ENCODE peak calls at places on chromosomes 12 and 14, in ten cellular contexts. One of them, this sample, is unnamed.

GRCh38 chr14:91019673-91020072 is 40.8 kb downstream of the RPS6KA5 start:
- DNase-seq in GM10248: no peak
- DNase-seq in NCI-H2029 treated with DMSO at 0.1 percent for 48 hours: no peak
- DNase-seq in mucosa of descending colon: no peak
- DNase-seq in stimulated activated CD8-positive, alpha-beta memory T cell treated with anti-CD3 and anti-CD28 coated beads, Interleukin-15, amount 100 ng/mL, for 48 hours: no peak
- DNase-seq in glomerular endothelial cell: no peak
- DNase-seq in thoracic aorta: no peak
- DNase-seq in LHCN-M2: no peak
- DNase-seq in cardiac fibroblast: no peak
- DNase-seq in T-helper 1 cell: no peak
- DNase-seq in this sample: no peak

GRCh38 chr14:88541324-88541723 is 13.5 kb downstream of the PTPN21 start:
- DNase-seq in mucosa of descending colon: no peak
- DNase-seq in T-helper 1 cell: no peak
- DNase-seq in LHCN-M2: no peak
- DNase-seq in glomerular endothelial cell: no peak
- DNase-seq in GM10248: no peak
- DNase-seq in NCI-H2029 treated with DMSO at 0.1 percent for 48 hours: no peak
- DNase-seq in thoracic aorta: no peak
- DNase-seq in stimulated activated CD8-positive, alpha-beta memory T cell treated with anti-CD3 and anti-CD28 coated beads, Interleukin-15, amount 100 ng/mL, for 48 hours: no peak
- DNase-seq in cardiac fibroblast: no peak
- DNase-seq in this sample: no peak

GRCh38 chr12:69026341-69026740 is 93.4 kb upstream of the CPM start:
- DNase-seq in GM10248: no peak
- DNase-seq in T-helper 1 cell: no peak
- DNase-seq in mucosa of descending colon: no peak
- DNase-seq in thoracic aorta: no peak
- DNase-seq in NCI-H2029 treated with DMSO at 0.1 percent for 48 hours: no peak
- DNase-seq in stimulated activated CD8-positive, alpha-beta memory T cell treated with anti-CD3 and anti-CD28 coated beads, Interleukin-15, amount 100 ng/mL, for 48 hours: no peak
- DNase-seq in LHCN-M2: no peak
- DNase-seq in glomerular endothelial cell: no peak
- DNase-seq in cardiac fibroblast: no peak
- DNase-seq in this sample: no peak

GRCh38 chr12:79168687-79169086 is 304.1 kb downstream of the SYT1 start:
- DNase-seq in LHCN-M2: no peak
- DNase-seq in mucosa of descending colon: no peak
- DNase-seq in thoracic aorta: no peak
- DNase-seq in NCI-H2029 treated with DMSO at 0.1 percent for 48 hours: no peak
- DNase-seq in glomerular endothelial cell: no peak
- DNase-seq in T-helper 1 cell: no peak
- DNase-seq in cardiac fibroblast: no peak
- DNase-seq in stimulated activated CD8-positive, alpha-beta memory T cell treated with anti-CD3 and anti-CD28 coated beads, Interleukin-15, amount 100 ng/mL, for 48 hours: no peak
- DNase-seq in GM10248: no peak
- DNase-seq in this sample: no peak

GRCh38 chr12:130675121-130675520 is 41.0 kb downstream of the RIMBP2 start:
- DNase-seq in stimulated activated CD8-positive, alpha-beta memory T cell treated with anti-CD3 and anti-CD28 coated beads, Interleukin-15, amount 100 ng/mL, for 48 hours: no peak
- DNase-seq in mucosa of descending colon: no peak
- DNase-seq in NCI-H2029 treated with DMSO at 0.1 percent for 48 hours: no peak
- DNase-seq in thoracic aorta: no peak
- DNase-seq in T-helper 1 cell: no peak
- DNase-seq in glomerular endothelial cell: no peak
- DNase-seq in cardiac fibroblast: no peak
- DNase-seq in LHCN-M2: no peak
- DNase-seq in GM10248: no peak
- DNase-seq in this sample: no peak

GRCh38 chr14:60102389-60102788 is 10.7 kb downstream of the PCNX4 start:
- DNase-seq in mucosa of descending colon: no peak
- DNase-seq in cardiac fibroblast: peak
- DNase-seq in thoracic aorta: no peak
- DNase-seq in stimulated activated CD8-positive, alpha-beta memory T cell treated with anti-CD3 and anti-CD28 coated beads, Interleukin-15, amount 100 ng/mL, for 48 hours: no peak
- DNase-seq in GM10248: no peak
- DNase-seq in NCI-H2029 treated with DMSO at 0.1 percent for 48 hours: no peak
- DNase-seq in LHCN-M2: peak
- DNase-seq in T-helper 1 cell: no peak
- DNase-seq in glomerular endothelial cell: no peak
- DNase-seq in this sample: no peak

GRCh38 chr12:9706081-9706685 is 26.7 kb downstream of the CLECL1 start:
- DNase-seq in thoracic aorta: no peak
- DNase-seq in stimulated activated CD8-positive, alpha-beta memory T cell treated with anti-CD3 and anti-CD28 coated beads, Interleukin-15, amount 100 ng/mL, for 48 hours: no peak
- DNase-seq in GM10248: no peak
- DNase-seq in NCI-H2029 treated with DMSO at 0.1 percent for 48 hours: no peak
- DNase-seq in mucosa of descending colon: no peak
- DNase-seq in glomerular endothelial cell: no peak
- DNase-seq in cardiac fibroblast: no peak
- DNase-seq in T-helper 1 cell: no peak
- DNase-seq in LHCN-M2: no peak
- DNase-seq in this sample: no peak

GRCh38 chr14:102212845-102213244 is 73.1 kb downstream of the WDR20 start:
- DNase-seq in mucosa of descending colon: no peak
- DNase-seq in cardiac fibroblast: no peak
- DNase-seq in stimulated activated CD8-positive, alpha-beta memory T cell treated with anti-CD3 and anti-CD28 coated beads, Interleukin-15, amount 100 ng/mL, for 48 hours: no peak
- DNase-seq in thoracic aorta: no peak
- DNase-seq in NCI-H2029 treated with DMSO at 0.1 percent for 48 hours: no peak
- DNase-seq in T-helper 1 cell: no peak
- DNase-seq in glomerular endothelial cell: no peak
- DNase-seq in LHCN-M2: no peak
- DNase-seq in GM10248: no peak
- DNase-seq in this sample: no peak

GRCh38 chr12:106226884-106227640 is 20.8 kb downstream of the CKAP4 start:
- DNase-seq in cardiac fibroblast: peak
- DNase-seq in GM10248: peak
- DNase-seq in stimulated activated CD8-positive, alpha-beta memory T cell treated with anti-CD3 and anti-CD28 coated beads, Interleukin-15, amount 100 ng/mL, for 48 hours: no peak
- DNase-seq in LHCN-M2: peak
- DNase-seq in thoracic aorta: no peak
- DNase-seq in NCI-H2029 treated with DMSO at 0.1 percent for 48 hours: peak
- DNase-seq in mucosa of descending colon: no peak
- DNase-seq in T-helper 1 cell: no peak
- DNase-seq in glomerular endothelial cell: no peak
- DNase-seq in this sample: peak

GRCh38 chr14:81386379-81386778 is 13.7 kb downstream of the STON2 start:
- DNase-seq in stimulated activated CD8-positive, alpha-beta memory T cell treated with anti-CD3 and anti-CD28 coated beads, Interleukin-15, amount 100 ng/mL, for 48 hours: no peak
- DNase-seq in mucosa of descending colon: no peak
- DNase-seq in LHCN-M2: no peak
- DNase-seq in thoracic aorta: no peak
- DNase-seq in cardiac fibroblast: no peak
- DNase-seq in T-helper 1 cell: no peak
- DNase-seq in glomerular endothelial cell: no peak
- DNase-seq in GM10248: no peak
- DNase-seq in NCI-H2029 treated with DMSO at 0.1 percent for 48 hours: no peak
- DNase-seq in this sample: no peak

GRCh38 chr14:21852061-21852664 is 178.5 kb upstream of the OR4E1 start:
- DNase-seq in stimulated activated CD8-positive, alpha-beta memory T cell treated with anti-CD3 and anti-CD28 coated beads, Interleukin-15, amount 100 ng/mL, for 48 hours: peak
- DNase-seq in T-helper 1 cell: peak
- DNase-seq in NCI-H2029 treated with DMSO at 0.1 percent for 48 hours: no peak
- DNase-seq in LHCN-M2: peak
- DNase-seq in cardiac fibroblast: peak
- DNase-seq in GM10248: peak
- DNase-seq in mucosa of descending colon: no peak
- DNase-seq in thoracic aorta: no peak
- DNase-seq in glomerular endothelial cell: no peak
- DNase-seq in this sample: peak

GRCh38 chr12:80352476-80352875 is 91.6 kb upstream of the PTPRQ start:
- DNase-seq in cardiac fibroblast: no peak
- DNase-seq in glomerular endothelial cell: no peak
- DNase-seq in stimulated activated CD8-positive, alpha-beta memory T cell treated with anti-CD3 and anti-CD28 coated beads, Interleukin-15, amount 100 ng/mL, for 48 hours: no peak
- DNase-seq in thoracic aorta: no peak
- DNase-seq in mucosa of descending colon: no peak
- DNase-seq in LHCN-M2: peak
- DNase-seq in GM10248: no peak
- DNase-seq in NCI-H2029 treated with DMSO at 0.1 percent for 48 hours: no peak
- DNase-seq in T-helper 1 cell: no peak
- DNase-seq in this sample: no peak

GRCh38 chr12:98154850-98155249 is 360.5 kb upstream of the TMPO start:
- DNase-seq in GM10248: no peak
- DNase-seq in cardiac fibroblast: peak
- DNase-seq in NCI-H2029 treated with DMSO at 0.1 percent for 48 hours: peak
- DNase-seq in LHCN-M2: no peak
- DNase-seq in T-helper 1 cell: no peak
- DNase-seq in mucosa of descending colon: no peak
- DNase-seq in stimulated activated CD8-positive, alpha-beta memory T cell treated with anti-CD3 and anti-CD28 coated beads, Interleukin-15, amount 100 ng/mL, for 48 hours: no peak
- DNase-seq in thoracic aorta: no peak
- DNase-seq in glomerular endothelial cell: peak
- DNase-seq in this sample: peak

GRCh38 chr12:131850856-131851559 is 22.8 kb downstream of the MMP17 start:
- DNase-seq in GM10248: no peak
- DNase-seq in stimulated activated CD8-positive, alpha-beta memory T cell treated with anti-CD3 and anti-CD28 coated beads, Interleukin-15, amount 100 ng/mL, for 48 hours: no peak
- DNase-seq in glomerular endothelial cell: no peak
- DNase-seq in LHCN-M2: no peak
- DNase-seq in thoracic aorta: no peak
- DNase-seq in T-helper 1 cell: no peak
- DNase-seq in mucosa of descending colon: peak
- DNase-seq in NCI-H2029 treated with DMSO at 0.1 percent for 48 hours: no peak
- DNase-seq in cardiac fibroblast: no peak
- DNase-seq in this sample: no peak

GRCh38 chr14:75267141-75267601 is 11.5 kb upstream of the FOS start:
- DNase-seq in thoracic aorta: no peak
- DNase-seq in stimulated activated CD8-positive, alpha-beta memory T cell treated with anti-CD3 and anti-CD28 coated beads, Interleukin-15, amount 100 ng/mL, for 48 hours: no peak
- DNase-seq in LHCN-M2: no peak
- DNase-seq in glomerular endothelial cell: no peak
- DNase-seq in NCI-H2029 treated with DMSO at 0.1 percent for 48 hours: no peak
- DNase-seq in mucosa of descending colon: no peak
- DNase-seq in GM10248: no peak
- DNase-seq in cardiac fibroblast: peak
- DNase-seq in T-helper 1 cell: no peak
- DNase-seq in this sample: no peak